ENCODE peak calls at places on chromosomes 12 and 14, in nine cellular contexts. F is esophagus muscularis mucosa, W is prostate gland, T is HCT116, R is H1, X is transverse colon, L is stomach, M is endothelial cell of umbilical vein, O is HepG2. D is an unnamed sample.
A peak's percentile ranks its signal among the peaks of the same experiment; 100 is the strongest.

GRCh38 chr12:98572010-98572409 is 21.5 kb upstream of the SLC25A3 start:
- DNase-seq in T (no peak), M (no peak), O (peak; percentile 35), F (no peak), X (no peak), W (no peak), R (no peak), L (no peak), D (no peak)

GRCh38 chr14:39939023-39939422 is 506.8 kb upstream of the FBXO33 start:
- DNase-seq in M (no peak), W (no peak), R (no peak), F (no peak), X (no peak), L (no peak), T (no peak), O (no peak), D (no peak)

GRCh38 chr14:92638904-92639303 is 109.5 kb downstream of the LGMN start:
- DNase-seq in X (no peak), O (no peak), W (no peak), M (no peak), R (no peak), F (no peak), T (no peak), L (no peak), D (no peak)

GRCh38 chr12:29039013-29039412 is 110.1 kb upstream of the FAR2 start:
- DNase-seq in O (no peak), W (no peak), T (no peak), L (no peak), M (no peak), R (no peak), X (no peak), F (no peak), D (no peak)

GRCh38 chr12:70165450-70165849 is 77.8 kb upstream of the CNOT2 start:
- DNase-seq in R (no peak), F (no peak), X (no peak), O (no peak), T (no peak), M (no peak), W (no peak), L (no peak), D (no peak)

GRCh38 chr14:49959822-49960408 is 67.0 kb downstream of the ARF6 start:
- DNase-seq in L (no peak), F (no peak), T (no peak), O (no peak), W (no peak), X (peak; percentile 77), M (no peak), R (no peak), D (peak; percentile 38)

GRCh38 chr12:39467432-39467870 is 24.5 kb upstream of the KIF21A start:
- DNase-seq in R (no peak), F (no peak), M (no peak), O (no peak), T (no peak), L (no peak), W (no peak), X (no peak), D (no peak)

GRCh38 chr12:57886590-57887363 is 40.2 kb upstream of the CTDSP2 start:
- DNase-seq in W (no peak), L (no peak), T (no peak), M (no peak), F (no peak), O (no peak), X (no peak), R (no peak), D (no peak)

GRCh38 chr14:37924622-37925021 is 283.1 kb upstream of the SSTR1 start:
- DNase-seq in R (no peak), M (no peak), F (no peak), L (no peak), T (no peak), X (no peak), W (no peak), O (no peak), D (no peak)

GRCh38 chr12:6018265-6018664 is 73.2 kb upstream of the ANO2 start:
- DNase-seq in M (no peak), T (no peak), O (no peak), X (no peak), R (no peak), W (no peak), F (peak; percentile 86), L (no peak), D (no peak)

GRCh38 chr14:69260979-69261605 is 1.1 kb downstream of the GALNT16 start:
- DNase-seq in W (peak; percentile 14), M (no peak), R (no peak), F (no peak), T (no peak), O (no peak), X (peak; percentile 39), L (peak; percentile 37), D (peak; percentile 90)

GRCh38 chr14:103434868-103435442 is 49.7 kb downstream of the MARK3 start:
- DNase-seq in F (no peak), R (no peak), T (no peak), X (no peak), M (no peak), W (peak; percentile 46), L (no peak), O (no peak), D (no peak)

GRCh38 chr14:51484491-51484890 is 167.2 kb upstream of the FRMD6 start:
- DNase-seq in X (no peak), T (no peak), M (no peak), R (no peak), F (no peak), W (no peak), L (no peak), O (no peak), D (no peak)

GRCh38 chr12:91984571-91984970 is 161.1 kb downstream of the BTG1 start:
- DNase-seq in O (no peak), M (peak; percentile 27), X (no peak), L (no peak), W (no peak), T (no peak), R (no peak), F (no peak), D (no peak)

DNA sequence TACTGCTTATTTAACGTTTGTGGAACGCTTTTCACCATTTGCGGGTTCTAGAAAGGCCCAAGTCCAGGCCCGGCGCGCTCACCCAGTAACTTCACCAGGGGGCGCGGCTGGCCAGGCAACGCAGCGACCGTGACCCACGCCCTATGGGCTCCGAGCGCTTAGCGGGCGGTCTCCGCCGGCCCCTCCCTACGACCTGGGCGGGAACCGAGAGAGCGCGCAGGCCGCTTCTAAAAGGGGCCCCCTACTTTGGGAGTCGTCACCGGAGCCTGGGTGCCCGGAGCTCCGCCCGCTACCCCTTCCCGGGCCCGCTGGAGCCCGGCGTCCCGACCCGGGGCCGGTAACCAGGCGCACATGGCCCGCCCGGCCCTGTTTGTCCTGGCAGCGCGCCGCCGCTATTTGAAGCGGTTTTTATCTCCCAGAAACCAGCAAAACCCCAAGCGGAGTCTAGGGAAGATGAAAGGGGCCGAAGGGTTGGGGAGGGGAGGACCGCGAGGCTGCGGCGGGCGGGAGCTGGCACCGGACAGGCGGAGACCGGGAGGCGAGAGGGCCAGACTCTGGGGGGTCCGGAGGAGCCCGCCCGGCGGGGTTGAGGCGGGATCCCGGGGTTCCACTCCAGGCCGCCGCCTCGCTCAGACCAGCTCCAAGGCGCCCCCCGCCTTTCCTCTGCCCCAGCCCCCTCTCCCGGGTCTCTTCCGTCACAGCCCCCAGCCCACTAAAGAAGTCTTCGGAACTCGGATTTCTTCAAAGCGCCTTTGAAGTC is 3.5 kb upstream of the AAAS start:
- DNase-seq in O (peak; percentile 85), R (no peak), T (peak; percentile 83), X (peak; percentile 93), M (peak; percentile 86), W (peak; percentile 87), F (peak; percentile 99), L (peak; percentile 93), D (peak; percentile 94)
- TF ChIP-seq POLR2A in O (peak; percentile 57), R (no peak), T (peak; percentile 73), X (peak; percentile 62), M (no peak), W (peak; percentile 58), F (peak; percentile 77), L (no peak), D (peak; percentile 30)

GRCh38 chr12:48331389-48331788 is 19.3 kb downstream of the ZNF641 start:
- DNase-seq in T (no peak), O (no peak), X (no peak), L (no peak), F (no peak), M (no peak), R (no peak), W (no peak), D (no peak)

GRCh38 chr12:48336066-48336465 is 14.7 kb downstream of the ZNF641 start:
- DNase-seq in W (no peak), X (no peak), L (no peak), T (no peak), F (no peak), M (no peak), O (no peak), R (no peak), D (no peak)

GRCh38 chr12:48334807-48335206 is 15.9 kb downstream of the ZNF641 start:
- DNase-seq in R (no peak), O (no peak), W (no peak), T (no peak), F (no peak), X (no peak), L (no peak), M (no peak), D (no peak)

GRCh38 chr12:48340891-48341290 is 9.8 kb downstream of the ZNF641 start:
- DNase-seq in F (no peak), W (no peak), L (no peak), X (no peak), R (no peak), T (no peak), O (no peak), M (no peak), D (no peak)

GRCh38 chr12:48336564-48336963 is 14.2 kb downstream of the ZNF641 start:
- DNase-seq in O (no peak), X (no peak), R (no peak), T (no peak), F (no peak), M (no peak), L (no peak), W (no peak), D (no peak)
- TF ChIP-seq POLR2AphosphoS5 in O (no peak), X (no peak), R (no peak), T (no peak), F (no peak), M (no peak), L (no peak), W (no peak), D (no peak)

GRCh38 chr12:100142851-100143559 is at the start of gene BLTP3B:
- DNase-seq in M (peak; percentile 78), R (peak; percentile 51), F (peak; percentile 98), T (peak; percentile 54), L (peak; percentile 94), W (peak; percentile 90), X (peak; percentile 94), O (peak; percentile 62), D (peak; percentile 54)
- TF ChIP-seq POLR2A in M (peak; percentile 53), R (peak; percentile 54), F (no peak), T (peak; percentile 35), L (no peak), W (no peak), X (no peak), O (peak; percentile 42), D (no peak)

DNA sequence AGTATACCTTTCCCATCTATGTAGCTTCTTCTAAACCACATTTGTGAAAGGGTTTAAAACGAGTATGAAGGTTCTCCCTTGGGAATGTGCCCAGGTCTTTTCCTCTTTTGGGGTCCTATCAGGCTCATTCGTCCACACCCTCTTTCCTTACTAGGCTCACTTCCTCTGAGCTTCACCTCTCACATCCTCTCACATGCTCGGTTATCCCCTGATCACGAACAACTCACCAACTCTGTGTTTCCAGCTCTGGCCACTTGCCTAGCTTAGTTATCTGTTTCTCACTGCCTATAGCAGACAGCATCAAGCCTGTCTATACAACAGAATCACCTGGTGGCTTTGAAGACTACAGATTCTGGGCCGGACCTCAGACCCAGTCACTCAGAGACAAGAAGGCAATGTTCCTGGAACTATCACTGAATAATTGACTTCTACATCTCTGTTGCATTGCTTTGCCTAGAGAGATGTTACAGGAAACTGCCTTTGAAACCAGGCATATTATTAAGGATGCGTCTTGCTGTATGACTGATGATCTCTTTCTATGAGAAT is 158.2 kb downstream of the FOXN3 start:
- DNase-seq in O (no peak), L (no peak), F (no peak), X (no peak), T (no peak), R (no peak), M (no peak), W (no peak), D (no peak)
- TF ChIP-seq POLR2AphosphoS5 in O (no peak), L (no peak), F (no peak), X (no peak), T (no peak), R (no peak), M (no peak), W (no peak), D (no peak)

D was measured in GM12892.